ENCODE peak calls at places on chromosomes 12 and 14, in ten cellular contexts. One of them, this sample, is unnamed.

GRCh38 chr14:105503918-105504692 is 13.1 kb downstream of the TEDC1 start:
- DNase-seq in NCI-H1694 treated with DMSO at 0.1 percent for 48 hours: no peak
- DNase-seq in DMS79 treated with DMSO at 0.1 percent for 48 hours: no peak
- DNase-seq in fibroblast of pulmonary artery: no peak
- DNase-seq in HCT116: no peak
- DNase-seq in A549: no peak
- DNase-seq in RWPE2: peak; percentile 69
- DNase-seq in K562: no peak
- DNase-seq in mucosa of descending colon: no peak
- DNase-seq in AG09319: no peak
- DNase-seq in this sample: no peak

GRCh38 chr12:104792570-104792969 is 165.5 kb downstream of the SLC41A2 start:
- DNase-seq in mucosa of descending colon: peak; percentile 41
- DNase-seq in DMS79 treated with DMSO at 0.1 percent for 48 hours: no peak
- DNase-seq in A549: peak; percentile 11
- DNase-seq in K562: no peak
- DNase-seq in HCT116: peak; percentile 39
- DNase-seq in NCI-H1694 treated with DMSO at 0.1 percent for 48 hours: no peak
- DNase-seq in AG09319: peak; percentile 68
- DNase-seq in fibroblast of pulmonary artery: peak; percentile 85
- DNase-seq in RWPE2: no peak
- DNase-seq in this sample: no peak

GRCh38 chr12:72313757-72314270 is 41.6 kb downstream of the TRHDE start:
- DNase-seq in NCI-H1694 treated with DMSO at 0.1 percent for 48 hours: no peak
- DNase-seq in fibroblast of pulmonary artery: no peak
- DNase-seq in A549: no peak
- DNase-seq in RWPE2: no peak
- DNase-seq in HCT116: no peak
- DNase-seq in DMS79 treated with DMSO at 0.1 percent for 48 hours: no peak
- DNase-seq in AG09319: no peak
- DNase-seq in mucosa of descending colon: no peak
- DNase-seq in K562: no peak
- DNase-seq in this sample: no peak

GRCh38 chr12:43114316-43114715 is 437.7 kb downstream of the ADAMTS20 start:
- DNase-seq in RWPE2: no peak
- DNase-seq in fibroblast of pulmonary artery: no peak
- DNase-seq in HCT116: no peak
- DNase-seq in A549: no peak
- DNase-seq in K562: no peak
- DNase-seq in mucosa of descending colon: no peak
- DNase-seq in DMS79 treated with DMSO at 0.1 percent for 48 hours: no peak
- DNase-seq in NCI-H1694 treated with DMSO at 0.1 percent for 48 hours: no peak
- DNase-seq in AG09319: no peak
- DNase-seq in this sample: no peak

GRCh38 chr12:92927055-92927435 is 2.0 kb downstream of the EEA1 start:
- DNase-seq in K562: no peak
- DNase-seq in DMS79 treated with DMSO at 0.1 percent for 48 hours: no peak
- DNase-seq in mucosa of descending colon: no peak
- DNase-seq in HCT116: no peak
- DNase-seq in RWPE2: no peak
- DNase-seq in AG09319: peak; percentile 1
- DNase-seq in A549: no peak
- DNase-seq in NCI-H1694 treated with DMSO at 0.1 percent for 48 hours: peak; percentile 2
- DNase-seq in fibroblast of pulmonary artery: peak; percentile 51
- DNase-seq in this sample: no peak

GRCh38 chr14:69637503-69638030 is 26.2 kb downstream of the SUSD6 start:
- DNase-seq in HCT116: no peak
- DNase-seq in NCI-H1694 treated with DMSO at 0.1 percent for 48 hours: no peak
- DNase-seq in mucosa of descending colon: peak; percentile 64
- DNase-seq in K562: peak; percentile 38
- DNase-seq in AG09319: no peak
- DNase-seq in A549: no peak
- DNase-seq in DMS79 treated with DMSO at 0.1 percent for 48 hours: no peak
- DNase-seq in RWPE2: no peak
- DNase-seq in fibroblast of pulmonary artery: no peak
- DNase-seq in this sample: no peak

GRCh38 chr14:101625336-101626097 is 64.2 kb downstream of the DIO3 start:
- DNase-seq in A549: no peak
- DNase-seq in RWPE2: no peak
- DNase-seq in K562: no peak
- DNase-seq in DMS79 treated with DMSO at 0.1 percent for 48 hours: no peak
- DNase-seq in fibroblast of pulmonary artery: no peak
- DNase-seq in AG09319: no peak
- DNase-seq in mucosa of descending colon: no peak
- DNase-seq in NCI-H1694 treated with DMSO at 0.1 percent for 48 hours: no peak
- DNase-seq in HCT116: no peak
- DNase-seq in this sample: no peak

GRCh38 chr14:57293851-57294837 is 25.4 kb downstream of the AP5M1 start:
- DNase-seq in A549: no peak
- DNase-seq in RWPE2: no peak
- DNase-seq in fibroblast of pulmonary artery: peak; percentile 49
- DNase-seq in K562: no peak
- DNase-seq in AG09319: no peak
- DNase-seq in DMS79 treated with DMSO at 0.1 percent for 48 hours: no peak
- DNase-seq in NCI-H1694 treated with DMSO at 0.1 percent for 48 hours: no peak
- DNase-seq in mucosa of descending colon: no peak
- DNase-seq in HCT116: no peak
- DNase-seq in this sample: no peak

GRCh38 chr14:104601786-104602185 is 2.8 kb downstream of the TMEM179 start:
- DNase-seq in HCT116: no peak
- DNase-seq in DMS79 treated with DMSO at 0.1 percent for 48 hours: peak; percentile 81
- DNase-seq in RWPE2: peak; percentile 73
- DNase-seq in fibroblast of pulmonary artery: peak; percentile 6
- DNase-seq in K562: no peak
- DNase-seq in mucosa of descending colon: no peak
- DNase-seq in AG09319: no peak
- DNase-seq in A549: no peak
- DNase-seq in NCI-H1694 treated with DMSO at 0.1 percent for 48 hours: peak; percentile 95
- DNase-seq in this sample: no peak

GRCh38 chr14:35351897-35352273 is 52.7 kb downstream of the NFKBIA start:
- DNase-seq in DMS79 treated with DMSO at 0.1 percent for 48 hours: no peak
- DNase-seq in NCI-H1694 treated with DMSO at 0.1 percent for 48 hours: no peak
- DNase-seq in HCT116: no peak
- DNase-seq in AG09319: no peak
- DNase-seq in RWPE2: no peak
- DNase-seq in fibroblast of pulmonary artery: no peak
- DNase-seq in K562: no peak
- DNase-seq in A549: no peak
- DNase-seq in mucosa of descending colon: no peak
- DNase-seq in this sample: no peak

GRCh38 chr12:71476513-71476912 is 36.9 kb downstream of the LGR5 start:
- DNase-seq in AG09319: peak; percentile 67
- DNase-seq in fibroblast of pulmonary artery: peak; percentile 66
- DNase-seq in mucosa of descending colon: no peak
- DNase-seq in K562: no peak
- DNase-seq in HCT116: no peak
- DNase-seq in DMS79 treated with DMSO at 0.1 percent for 48 hours: no peak
- DNase-seq in NCI-H1694 treated with DMSO at 0.1 percent for 48 hours: no peak
- DNase-seq in A549: no peak
- DNase-seq in RWPE2: no peak
- DNase-seq in this sample: no peak

GRCh38 chr14:104603623-104604401 is 760 bp downstream of the TMEM179 start:
- DNase-seq in mucosa of descending colon: no peak
- DNase-seq in K562: no peak
- DNase-seq in A549: no peak
- DNase-seq in AG09319: no peak
- DNase-seq in HCT116: no peak
- DNase-seq in DMS79 treated with DMSO at 0.1 percent for 48 hours: peak; percentile 49
- DNase-seq in NCI-H1694 treated with DMSO at 0.1 percent for 48 hours: no peak
- DNase-seq in RWPE2: peak; percentile 69
- DNase-seq in fibroblast of pulmonary artery: no peak
- DNase-seq in this sample: no peak

GRCh38 chr14:55131782-55132181 is 2.7 kb downstream of the LGALS3 start:
- DNase-seq in NCI-H1694 treated with DMSO at 0.1 percent for 48 hours: no peak
- DNase-seq in AG09319: no peak
- DNase-seq in fibroblast of pulmonary artery: no peak
- DNase-seq in HCT116: no peak
- DNase-seq in mucosa of descending colon: peak; percentile 59
- DNase-seq in RWPE2: no peak
- DNase-seq in K562: no peak
- DNase-seq in A549: no peak
- DNase-seq in DMS79 treated with DMSO at 0.1 percent for 48 hours: peak; percentile 52
- DNase-seq in this sample: no peak

GRCh38 chr12:132601171-132601883 is 9.1 kb downstream of the LRCOL1 start:
- DNase-seq in HCT116: no peak
- DNase-seq in A549: no peak
- DNase-seq in DMS79 treated with DMSO at 0.1 percent for 48 hours: no peak
- DNase-seq in RWPE2: no peak
- DNase-seq in AG09319: no peak
- DNase-seq in K562: no peak
- DNase-seq in NCI-H1694 treated with DMSO at 0.1 percent for 48 hours: no peak
- DNase-seq in mucosa of descending colon: no peak
- DNase-seq in fibroblast of pulmonary artery: no peak
- DNase-seq in this sample: no peak

GRCh38 chr14:88095791-88096190 is 90.9 kb downstream of the GPR65 start:
- DNase-seq in mucosa of descending colon: no peak
- DNase-seq in DMS79 treated with DMSO at 0.1 percent for 48 hours: no peak
- DNase-seq in AG09319: no peak
- DNase-seq in K562: no peak
- DNase-seq in HCT116: no peak
- DNase-seq in RWPE2: no peak
- DNase-seq in A549: no peak
- DNase-seq in NCI-H1694 treated with DMSO at 0.1 percent for 48 hours: no peak
- DNase-seq in fibroblast of pulmonary artery: no peak
- DNase-seq in this sample: no peak

GRCh38 chr12:2276288-2276842 is 223.6 kb downstream of the CACNA1C start:
- DNase-seq in A549: no peak
- DNase-seq in AG09319: no peak
- DNase-seq in K562: no peak
- DNase-seq in mucosa of descending colon: no peak
- DNase-seq in DMS79 treated with DMSO at 0.1 percent for 48 hours: no peak
- DNase-seq in HCT116: no peak
- DNase-seq in RWPE2: no peak
- DNase-seq in fibroblast of pulmonary artery: no peak
- DNase-seq in NCI-H1694 treated with DMSO at 0.1 percent for 48 hours: no peak
- DNase-seq in this sample: no peak

GRCh38 chr12:125203145-125203765 is 138.0 kb downstream of the AACS start:
- DNase-seq in fibroblast of pulmonary artery: peak; percentile 24
- DNase-seq in A549: peak; percentile 65
- DNase-seq in mucosa of descending colon: peak; percentile 19
- DNase-seq in NCI-H1694 treated with DMSO at 0.1 percent for 48 hours: peak; percentile 27
- DNase-seq in AG09319: no peak
- DNase-seq in RWPE2: no peak
- DNase-seq in DMS79 treated with DMSO at 0.1 percent for 48 hours: no peak
- DNase-seq in HCT116: no peak
- DNase-seq in K562: peak; percentile 28
- DNase-seq in this sample: no peak

GRCh38 chr12:96108321-96108720 is 72.9 kb upstream of the LTA4H start:
- DNase-seq in HCT116: no peak
- DNase-seq in A549: no peak
- DNase-seq in mucosa of descending colon: peak; percentile 75
- DNase-seq in DMS79 treated with DMSO at 0.1 percent for 48 hours: no peak
- DNase-seq in AG09319: no peak
- DNase-seq in NCI-H1694 treated with DMSO at 0.1 percent for 48 hours: no peak
- DNase-seq in RWPE2: no peak
- DNase-seq in fibroblast of pulmonary artery: no peak
- DNase-seq in K562: no peak
- DNase-seq in this sample: no peak

GRCh38 chr12:111597731-111598636 is 1.1 kb downstream of the ATXN2 start:
- DNase-seq in NCI-H1694 treated with DMSO at 0.1 percent for 48 hours: no peak
- DNase-seq in AG09319: no peak
- DNase-seq in fibroblast of pulmonary artery: peak; percentile 49
- DNase-seq in mucosa of descending colon: peak; percentile 65
- DNase-seq in K562: peak; percentile 74
- DNase-seq in DMS79 treated with DMSO at 0.1 percent for 48 hours: peak; percentile 53
- DNase-seq in RWPE2: peak; percentile 54
- DNase-seq in HCT116: no peak
- DNase-seq in A549: peak; percentile 50
- DNase-seq in this sample: peak; percentile 9

GRCh38 chr12:66352197-66352596 is 49.9 kb downstream of the HELB start:
- DNase-seq in NCI-H1694 treated with DMSO at 0.1 percent for 48 hours: peak; percentile 27
- DNase-seq in fibroblast of pulmonary artery: peak; percentile 29
- DNase-seq in mucosa of descending colon: peak; percentile 35
- DNase-seq in K562: no peak
- DNase-seq in A549: no peak
- DNase-seq in HCT116: peak; percentile 19
- DNase-seq in AG09319: no peak
- DNase-seq in RWPE2: no peak
- DNase-seq in DMS79 treated with DMSO at 0.1 percent for 48 hours: no peak
- DNase-seq in this sample: no peak

GRCh38 chr12:121719926-121720414 is 7.4 kb downstream of the TMEM120B start:
- DNase-seq in RWPE2: no peak
- DNase-seq in AG09319: peak; percentile 34
- DNase-seq in fibroblast of pulmonary artery: peak; percentile 84
- DNase-seq in HCT116: no peak
- DNase-seq in NCI-H1694 treated with DMSO at 0.1 percent for 48 hours: no peak
- DNase-seq in DMS79 treated with DMSO at 0.1 percent for 48 hours: no peak
- DNase-seq in K562: no peak
- DNase-seq in A549: no peak
- DNase-seq in mucosa of descending colon: no peak
- DNase-seq in this sample: no peak

GRCh38 chr12:106434521-106434920 is 77.0 kb downstream of the POLR3B start:
- DNase-seq in RWPE2: no peak
- DNase-seq in AG09319: no peak
- DNase-seq in mucosa of descending colon: no peak
- DNase-seq in fibroblast of pulmonary artery: no peak
- DNase-seq in K562: no peak
- DNase-seq in DMS79 treated with DMSO at 0.1 percent for 48 hours: no peak
- DNase-seq in NCI-H1694 treated with DMSO at 0.1 percent for 48 hours: no peak
- DNase-seq in HCT116: no peak
- DNase-seq in A549: no peak
- DNase-seq in this sample: no peak

GRCh38 chr14:45252356-45253069 is 489 bp downstream of the MIS18BP1 start:
- DNase-seq in K562: no peak
- DNase-seq in mucosa of descending colon: peak; percentile 32
- DNase-seq in DMS79 treated with DMSO at 0.1 percent for 48 hours: peak; percentile 75
- DNase-seq in fibroblast of pulmonary artery: peak; percentile 25
- DNase-seq in RWPE2: no peak
- DNase-seq in AG09319: no peak
- DNase-seq in NCI-H1694 treated with DMSO at 0.1 percent for 48 hours: peak; percentile 42
- DNase-seq in HCT116: no peak
- DNase-seq in A549: no peak
- DNase-seq in this sample: no peak

GRCh38 chr14:36580856-36581831 is 1.3 kb downstream of the NKX2-8 start:
- DNase-seq in NCI-H1694 treated with DMSO at 0.1 percent for 48 hours: peak; percentile 18
- DNase-seq in DMS79 treated with DMSO at 0.1 percent for 48 hours: peak; percentile 86
- DNase-seq in K562: no peak
- DNase-seq in RWPE2: peak; percentile 78
- DNase-seq in mucosa of descending colon: peak; percentile 26
- DNase-seq in AG09319: no peak
- DNase-seq in fibroblast of pulmonary artery: peak; percentile 23
- DNase-seq in A549: peak; percentile 45
- DNase-seq in HCT116: no peak
- DNase-seq in this sample: no peak

GRCh38 chr12:56315626-56316473 is at the start of gene CNPY2:
- DNase-seq in K562: peak; percentile 94
- DNase-seq in HCT116: peak; percentile 99
- DNase-seq in RWPE2: peak; percentile 99
- DNase-seq in NCI-H1694 treated with DMSO at 0.1 percent for 48 hours: peak; percentile 95
- DNase-seq in A549: peak; percentile 97
- DNase-seq in AG09319: peak; percentile 88
- DNase-seq in DMS79 treated with DMSO at 0.1 percent for 48 hours: peak; percentile 84
- DNase-seq in fibroblast of pulmonary artery: peak; percentile 98
- DNase-seq in mucosa of descending colon: peak; percentile 96
- DNase-seq in this sample: no peak

GRCh38 chr12:52253391-52254179 is 20.5 kb downstream of the KRT7 start:
- DNase-seq in NCI-H1694 treated with DMSO at 0.1 percent for 48 hours: no peak
- DNase-seq in K562: no peak
- DNase-seq in mucosa of descending colon: no peak
- DNase-seq in A549: no peak
- DNase-seq in AG09319: no peak
- DNase-seq in DMS79 treated with DMSO at 0.1 percent for 48 hours: no peak
- DNase-seq in HCT116: no peak
- DNase-seq in RWPE2: peak; percentile 40
- DNase-seq in fibroblast of pulmonary artery: no peak
- DNase-seq in this sample: no peak

GRCh38 chr14:94111276-94112095 is 950 bp downstream of the IFI27 start:
- DNase-seq in RWPE2: no peak
- DNase-seq in NCI-H1694 treated with DMSO at 0.1 percent for 48 hours: no peak
- DNase-seq in K562: no peak
- DNase-seq in A549: no peak
- DNase-seq in AG09319: no peak
- DNase-seq in mucosa of descending colon: no peak
- DNase-seq in HCT116: no peak
- DNase-seq in fibroblast of pulmonary artery: no peak
- DNase-seq in DMS79 treated with DMSO at 0.1 percent for 48 hours: no peak
- DNase-seq in this sample: no peak

GRCh38 chr14:102717211-102717610 is 60.0 kb upstream of the TRAF3 start:
- DNase-seq in fibroblast of pulmonary artery: no peak
- DNase-seq in AG09319: no peak
- DNase-seq in K562: no peak
- DNase-seq in RWPE2: no peak
- DNase-seq in HCT116: no peak
- DNase-seq in NCI-H1694 treated with DMSO at 0.1 percent for 48 hours: no peak
- DNase-seq in mucosa of descending colon: no peak
- DNase-seq in A549: no peak
- DNase-seq in DMS79 treated with DMSO at 0.1 percent for 48 hours: no peak
- DNase-seq in this sample: no peak

This sample was measured in cortex of kidney.